ENCODE peak calls at places on chromosomes 12 and 14, in ten cellular contexts. W is M059J, N is mesothelial cell of epicardium, X is frontal cortex, G is astrocyte of the cerebellum, K is AG09319, Z is HEK293T, A is B cell, J is DMS153, P is stomach. M is an unnamed sample.

GRCh38 chr14:104048758-104049496 is 36.6 kb upstream of the ASPG start:
- DNase-seq in J (no peak), W (no peak), Z (no peak), G (no peak), N (no peak), X (no peak), A (no peak), K (no peak), P (no peak), M (no peak)

GRCh38 chr14:77508249-77508648 is 9.6 kb upstream of the ISM2 start:
- DNase-seq in P (no peak), N (no peak), W (peak), Z (no peak), K (peak), G (no peak), A (no peak), J (no peak), X (no peak), M (no peak)

GRCh38 chr12:107254258-107254856 is 161.0 kb upstream of the CRY1 start:
- DNase-seq in A (no peak), N (no peak), W (no peak), G (no peak), Z (no peak), K (no peak), P (no peak), J (no peak), X (no peak), M (no peak)

GRCh38 chr12:103053089-103053488 is 95.6 kb downstream of the ASCL1 start:
- DNase-seq in W (no peak), J (no peak), G (no peak), Z (no peak), P (no peak), N (no peak), A (no peak), X (no peak), K (no peak), M (no peak)

GRCh38 chr12:5348057-5348456 is 83.9 kb upstream of the NTF3 start:
- DNase-seq in P (no peak), K (no peak), G (no peak), W (no peak), J (no peak), A (no peak), X (no peak), N (no peak), Z (no peak), M (no peak)

GRCh38 chr14:51291016-51291415 is 51.0 kb downstream of the TMX1 start:
- DNase-seq in J (no peak), G (no peak), N (no peak), X (no peak), A (no peak), K (no peak), P (no peak), Z (no peak), W (no peak), M (no peak)

GRCh38 chr12:716506-716905 is 35.9 kb upstream of the WNK1 start:
- DNase-seq in P (no peak), J (no peak), N (no peak), G (no peak), X (no peak), K (no peak), W (no peak), Z (no peak), A (no peak), M (no peak)

GRCh38 chr12:23221066-23221465 is 596.1 kb downstream of the ETNK1 start:
- DNase-seq in X (no peak), N (no peak), Z (peak), P (no peak), W (no peak), G (no peak), A (no peak), K (no peak), J (no peak), M (no peak)

GRCh38 chr12:125194999-125195398 is 129.8 kb downstream of the AACS start:
- DNase-seq in X (no peak), W (no peak), P (no peak), J (no peak), Z (no peak), G (peak), A (no peak), N (no peak), K (no peak), M (no peak)

GRCh38 chr12:119216084-119216483 is 37.4 kb downstream of the HSPB8 start:
- DNase-seq in P (no peak), G (no peak), Z (no peak), X (no peak), K (no peak), N (no peak), A (no peak), J (no peak), W (no peak), M (no peak)